ENCODE peak calls at places on chromosome 19, in seven cellular contexts. U is substantia nigra, Z is AG04450, S is heart right ventricle, M is RWPE1, G is aorta, D is cardiac muscle cell. F is an unnamed sample.

GRCh38 chr19:10612515-10613119 is 12.7 kb upstream of the SLC44A2 start:
- DNase-seq in U (peak; percentile 46), Z (no peak), S (peak; percentile 84), M (no peak), G (peak; percentile 94), D (no peak), F (no peak)

GRCh38 chr19:44002566-44003460 is at the start of gene ZNF230:
- DNase-seq in U (peak; percentile 87), Z (peak; percentile 85), S (peak; percentile 96), M (peak; percentile 92), G (peak; percentile 93), D (peak; percentile 97), F (peak; percentile 81)

GRCh38 chr19:14476663-14477401 is 1.7 kb upstream of the PTGER1 start:
- DNase-seq in U (no peak), Z (peak; percentile 41), S (no peak), M (peak; percentile 88), G (peak; percentile 78), D (peak; percentile 57), F (no peak)

GRCh38 chr19:41223431-41224234 is 4.6 kb downstream of the AXL start:
- DNase-seq in U (no peak), Z (no peak), S (no peak), M (peak; percentile 67), G (peak; percentile 91), D (peak; percentile 29), F (peak; percentile 95)

GRCh38 chr19:35112995-35113693 is 2.5 kb upstream of the FXYD3 start:
- DNase-seq in U (no peak), Z (no peak), S (no peak), M (no peak), G (no peak), D (no peak), F (no peak)

GRCh38 chr19:18194554-18195238 is 1.7 kb downstream of the MPV17L2 start:
- DNase-seq in U (no peak), Z (no peak), S (no peak), M (peak; percentile 63), G (peak; percentile 84), D (peak; percentile 35), F (no peak)

GRCh38 chr19:51439021-51439465 is 19.2 kb downstream of the SIGLEC8 start:
- DNase-seq in U (no peak), Z (no peak), S (no peak), M (peak; percentile 10), G (no peak), D (peak; percentile 6), F (no peak)

GRCh38 chr19:35484637-35485036 is 5.6 kb downstream of the KRTDAP start:
- DNase-seq in U (no peak), Z (no peak), S (no peak), M (no peak), G (peak; percentile 19), D (no peak), F (no peak)

GRCh38 chr19:29233591-29233990 is 20.6 kb upstream of the UQCRFS1 start:
- DNase-seq in U (no peak), Z (no peak), S (no peak), M (no peak), G (no peak), D (no peak), F (no peak)

GRCh38 chr19:18789883-18790565 is 1.1 kb downstream of the COMP start:
- DNase-seq in U (no peak), Z (no peak), S (no peak), M (no peak), G (peak; percentile 83), D (peak; percentile 32), F (no peak)

GRCh38 chr19:3576696-3577443 is 4.1 kb downstream of the HMG20B start:
- DNase-seq in U (no peak), Z (no peak), S (peak; percentile 40), M (no peak), G (peak; percentile 86), D (peak; percentile 75), F (no peak)

GRCh38 chr19:30077851-30078355 is 135.9 kb downstream of the URI1 start:
- DNase-seq in U (no peak), Z (no peak), S (no peak), M (no peak), G (no peak), D (no peak), F (no peak)

DNA sequence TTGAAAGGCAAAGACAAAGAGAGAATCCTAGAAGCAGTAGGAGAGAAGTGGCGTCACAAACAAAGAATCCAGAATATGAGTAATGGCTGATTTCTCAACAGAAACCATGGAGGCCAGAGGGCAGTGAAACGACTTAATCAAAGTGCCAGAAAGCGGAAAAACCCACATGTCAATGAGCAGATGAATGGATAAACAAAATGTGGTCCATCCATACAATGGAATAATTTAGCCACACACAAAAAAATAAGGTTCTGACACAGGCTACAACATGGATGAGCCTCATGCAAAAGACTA is 52.2 kb upstream of the RANBP3 start:
- DNase-seq in U (no peak), Z (peak; percentile 36), S (no peak), M (no peak), G (no peak), D (no peak), F (peak; percentile 9)
- H3K27ac ChIP-seq in U (no peak overlapping the region), Z (no peak overlapping the region), S (no peak overlapping the region), M (no peak overlapping the region), G (no peak overlapping the region), D (no peak overlapping the region), F (no peak overlapping the region)

DNA sequence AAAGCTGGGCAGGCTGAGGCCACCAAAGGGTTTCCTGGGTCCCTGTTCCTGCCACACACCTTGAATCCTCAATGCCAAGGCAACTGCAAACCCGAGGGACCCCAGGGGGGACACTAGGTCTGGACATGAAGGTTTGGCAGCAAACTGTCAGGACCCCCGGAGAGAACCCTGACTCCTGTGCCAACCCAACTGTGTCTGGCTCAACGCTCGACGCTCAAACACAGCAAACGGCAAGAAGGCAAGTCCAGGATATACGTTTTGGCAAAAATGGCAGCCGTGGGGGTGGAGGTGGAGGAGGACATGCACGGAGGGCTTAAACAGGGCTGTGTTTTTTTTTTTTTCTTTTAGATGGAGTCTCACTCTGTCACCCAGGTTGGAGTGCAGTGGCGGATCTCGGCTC is 73.0 kb downstream of the GADD45B start:
- DNase-seq in U (no peak), Z (no peak), S (no peak), M (no peak), G (peak; percentile 44), D (no peak), F (no peak)
- H3K27ac ChIP-seq in U (peak overlapping the region; percentile 85), Z (no peak overlapping the region), S (peak overlapping the region; percentile 25), M (peak overlapping the region; percentile 17), G (no peak overlapping the region), D (no peak overlapping the region), F (no peak overlapping the region)

DNA sequence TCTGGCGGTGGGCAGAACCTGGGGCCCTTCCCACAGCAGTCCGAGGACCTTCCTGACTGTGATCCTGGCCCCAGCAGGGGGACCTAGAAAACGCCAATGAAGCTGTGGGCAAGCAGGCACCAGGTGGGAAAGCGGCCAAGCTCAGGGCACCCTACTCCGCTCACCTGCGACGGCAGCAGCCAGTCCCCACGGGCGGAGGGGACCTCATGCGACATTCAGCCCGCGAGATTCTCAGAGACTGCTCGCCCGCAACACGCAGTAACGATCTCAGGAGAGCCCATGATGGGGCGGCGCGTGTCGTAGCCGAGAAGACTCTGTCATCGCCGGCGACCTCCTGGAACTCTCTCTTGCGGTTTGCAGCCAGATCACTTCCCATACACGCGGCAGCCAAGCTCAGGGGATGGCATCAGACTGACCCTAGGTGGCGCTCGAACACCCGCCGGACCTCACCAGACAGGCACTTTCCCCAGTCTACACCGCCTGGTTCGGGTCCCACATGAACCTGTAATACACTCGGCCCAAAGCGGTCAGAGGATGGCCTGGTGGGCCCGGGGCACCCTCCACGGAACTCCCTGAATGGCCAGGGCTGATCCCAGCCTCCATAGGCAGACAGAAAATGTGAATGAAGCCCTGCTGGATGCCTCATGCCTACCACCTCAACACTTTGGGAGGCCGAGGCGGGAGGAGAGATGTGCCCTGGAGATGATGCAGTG is 26.5 kb downstream of the MAN2B1 start:
- DNase-seq in U (peak; percentile 44), Z (peak; percentile 24), S (peak; percentile 84), M (peak; percentile 67), G (peak; percentile 94), D (peak; percentile 85), F (peak; percentile 37)
- H3K27ac ChIP-seq in U (peak overlapping the region; percentile 26), Z (no peak overlapping the region), S (no peak overlapping the region), M (no peak overlapping the region), G (no peak overlapping the region), D (no peak overlapping the region), F (no peak overlapping the region)

GRCh38 chr19:8361921-8362793 is 1.8 kb upstream of the ANGPTL4 start:
- DNase-seq in U (peak; percentile 55), Z (peak; percentile 94), S (peak; percentile 95), M (peak; percentile 94), G (peak; percentile 98), D (peak; percentile 89), F (peak; percentile 95)
- H3K27ac ChIP-seq in U (no peak overlapping the region), Z (peak overlapping the region; percentile 84), S (peak overlapping the region; percentile 74), M (peak overlapping the region; percentile 90), G (peak overlapping the region; percentile 91), D (peak overlapping the region; percentile 30), F (peak overlapping the region; percentile 20)

GRCh38 chr19:39941615-39942507 is 7.4 kb upstream of the FCGBP start:
- DNase-seq in U (no peak), Z (no peak), S (peak; percentile 14), M (no peak), G (no peak), D (no peak), F (no peak)
- H3K27ac ChIP-seq in U (peak overlapping the region; percentile 44), Z (no peak overlapping the region), S (no peak overlapping the region), M (no peak overlapping the region), G (no peak overlapping the region), D (no peak overlapping the region), F (no peak overlapping the region)

DNA sequence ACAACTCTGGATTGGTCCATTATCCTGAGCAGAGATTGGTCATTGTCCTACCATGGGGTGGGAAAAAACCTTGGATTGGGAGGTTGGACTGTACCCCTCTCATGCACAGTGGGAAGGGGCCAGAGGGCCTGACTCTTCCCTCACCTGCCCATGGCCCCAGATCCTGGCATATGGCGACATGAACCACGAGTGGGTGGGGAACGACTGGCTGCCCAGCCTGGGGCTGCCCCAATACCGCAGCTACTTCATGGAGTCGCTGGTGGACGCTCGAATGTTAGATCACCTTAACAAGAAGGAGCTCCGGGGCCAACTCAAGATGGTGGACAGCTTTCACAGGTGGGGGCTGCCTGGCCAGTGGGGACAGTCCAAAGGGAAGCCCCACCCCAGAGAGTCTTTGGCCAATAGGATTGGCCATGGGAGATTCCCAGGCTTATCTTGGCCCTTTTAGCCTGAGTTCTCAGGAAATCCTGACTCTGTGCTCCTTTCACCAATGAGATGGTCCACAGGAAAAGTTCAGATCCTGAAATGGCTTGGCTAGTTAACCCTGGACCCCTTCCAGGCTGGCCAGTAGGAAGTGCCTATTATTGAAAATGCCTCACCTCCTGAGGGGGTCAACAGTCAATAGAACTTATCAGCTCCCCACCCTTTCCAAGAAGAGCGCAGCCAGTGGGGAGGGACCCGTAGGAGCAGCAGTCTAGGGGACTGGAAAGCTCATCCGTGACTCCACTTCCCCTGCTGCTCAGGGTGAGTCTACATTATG is 7.1 kb downstream of the HRC start:
- DNase-seq in U (no peak), Z (no peak), S (peak; percentile 73), M (no peak), G (no peak), D (no peak), F (no peak)
- H3K27ac ChIP-seq in U (no peak overlapping the region), Z (no peak overlapping the region), S (peak overlapping the region; percentile 96), M (no peak overlapping the region), G (no peak overlapping the region), D (peak overlapping the region; percentile 90), F (no peak overlapping the region)